ENCODE peak calls at places on chromosome 12, in seven cellular contexts. T is HepG2, I is IMR-90, Z is HCT116, U is H1, G is K562, R is GM12878. J is an unnamed sample.

GRCh38 chr12:32515137-32515860 is 115.9 kb downstream of the FGD4 start:
- DNase-seq in U (no peak), R (no peak), Z (no peak), G (no peak), T (no peak), I (no peak), J (no peak)

GRCh38 chr12:85866929-85867776 is 6.9 kb upstream of the NTS start:
- DNase-seq in I (peak; percentile 61), R (no peak), T (peak; percentile 48), G (peak; percentile 10), U (no peak), Z (peak; percentile 47), J (peak; percentile 51)

GRCh38 chr12:106154781-106155273 is 16.1 kb upstream of the NUAK1 start:
- DNase-seq in R (no peak), U (no peak), T (no peak), I (no peak), G (no peak), Z (no peak), J (no peak)

GRCh38 chr12:79850610-79851299 is 84.1 kb downstream of the PPP1R12A start:
- DNase-seq in T (no peak), R (no peak), G (peak; percentile 21), Z (no peak), U (no peak), I (no peak), J (no peak)

GRCh38 chr12:75315518-75315917 is 14.6 kb downstream of the CAPS2 start:
- DNase-seq in I (peak; percentile 64), Z (no peak), U (no peak), G (no peak), T (no peak), R (no peak), J (peak; percentile 17)

GRCh38 chr12:108821407-108822397 is 35.7 kb downstream of the SSH1 start:
- DNase-seq in Z (no peak), G (peak; percentile 60), T (no peak), R (no peak), I (peak; percentile 69), U (no peak), J (no peak)

GRCh38 chr12:5466521-5466960 is 34.6 kb downstream of the NTF3 start:
- DNase-seq in R (no peak), I (peak; percentile 42), U (no peak), Z (no peak), T (no peak), G (no peak), J (no peak)

GRCh38 chr12:14995583-14996425 is 23.0 kb downstream of the PDE6H start:
- DNase-seq in Z (peak; percentile 63), U (no peak), R (peak; percentile 34), T (peak; percentile 52), I (peak; percentile 79), G (peak; percentile 49), J (peak; percentile 81)

GRCh38 chr12:121651381-121651780 is 18.1 kb downstream of the MORN3 start:
- DNase-seq in T (no peak), G (no peak), U (no peak), Z (no peak), I (no peak), R (no peak), J (no peak)

GRCh38 chr12:55847603-55848329 is 5.0 kb upstream of the MMP19 start:
- DNase-seq in T (peak; percentile 26), R (no peak), Z (no peak), U (no peak), G (peak; percentile 89), I (peak; percentile 100), J (no peak)

GRCh38 chr12:44628180-44628579 is 247.9 kb downstream of the NELL2 start:
- DNase-seq in T (no peak), Z (no peak), R (no peak), U (no peak), G (no peak), I (no peak), J (no peak)

GRCh38 chr12:32918890-32919791 is 22.6 kb upstream of the PKP2 start:
- DNase-seq in T (peak; percentile 37), Z (no peak), I (peak; percentile 27), R (no peak), U (no peak), G (peak; percentile 28), J (no peak)

GRCh38 chr12:12190087-12190809 is 76.6 kb downstream of the LRP6 start:
- DNase-seq in R (no peak), G (peak; percentile 78), U (no peak), Z (no peak), I (no peak), T (no peak), J (no peak)

GRCh38 chr12:44875417-44875953 is 630 bp downstream of the NELL2 start:
- DNase-seq in U (peak; percentile 75), Z (no peak), R (no peak), G (no peak), T (no peak), I (no peak), J (peak; percentile 1)

DNA sequence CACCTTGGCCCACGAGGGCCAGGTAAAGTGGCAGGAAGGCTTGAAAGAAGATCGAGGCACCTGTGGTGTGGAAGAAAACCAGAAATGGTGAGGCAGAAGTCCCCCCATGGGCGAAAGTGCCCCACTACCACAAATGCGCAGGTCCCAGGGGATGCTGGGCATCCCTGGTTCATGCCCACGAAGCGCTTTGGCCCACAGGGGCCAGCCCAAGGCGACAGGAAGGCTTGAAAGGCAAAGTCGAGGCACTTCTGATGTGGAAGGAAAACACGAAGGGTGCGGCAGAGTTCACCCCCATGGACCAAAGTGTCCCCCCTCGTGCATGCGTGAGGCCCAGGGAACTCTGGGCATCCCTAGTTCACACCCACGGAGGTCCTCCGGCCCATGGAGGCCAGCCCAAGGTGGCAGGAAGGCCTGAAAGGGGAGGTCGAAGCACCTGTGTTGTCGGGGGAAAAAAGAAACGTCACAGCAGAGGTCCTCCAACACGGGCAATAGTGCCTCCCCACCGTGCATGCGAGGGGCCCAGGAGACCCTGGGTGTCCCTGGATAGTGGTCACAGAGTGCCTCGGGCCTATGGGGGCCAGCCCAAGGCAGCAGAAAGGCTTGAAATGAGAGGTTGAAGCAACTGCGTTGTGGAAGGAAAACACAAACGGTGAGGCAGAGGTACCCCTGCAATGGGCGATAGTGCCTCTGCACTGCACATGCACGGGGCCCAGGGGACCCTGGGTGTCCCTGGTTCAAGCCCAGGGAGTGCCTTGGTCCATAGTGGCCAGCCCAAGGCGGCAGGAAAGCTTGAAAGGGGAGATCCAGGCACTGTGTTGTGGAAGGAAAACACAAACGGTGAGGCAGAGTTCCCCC is 373.9 kb downstream of the ALG10 start:
- DNase-seq in Z (no peak), G (no peak), T (no peak), R (no peak), U (peak; percentile 3), I (no peak), J (no peak)
- TF ChIP-seq CEBPB in Z (no peak), G (no peak), T (no peak), R (no peak), U (no peak), I (no peak), J (no peak)

DNA sequence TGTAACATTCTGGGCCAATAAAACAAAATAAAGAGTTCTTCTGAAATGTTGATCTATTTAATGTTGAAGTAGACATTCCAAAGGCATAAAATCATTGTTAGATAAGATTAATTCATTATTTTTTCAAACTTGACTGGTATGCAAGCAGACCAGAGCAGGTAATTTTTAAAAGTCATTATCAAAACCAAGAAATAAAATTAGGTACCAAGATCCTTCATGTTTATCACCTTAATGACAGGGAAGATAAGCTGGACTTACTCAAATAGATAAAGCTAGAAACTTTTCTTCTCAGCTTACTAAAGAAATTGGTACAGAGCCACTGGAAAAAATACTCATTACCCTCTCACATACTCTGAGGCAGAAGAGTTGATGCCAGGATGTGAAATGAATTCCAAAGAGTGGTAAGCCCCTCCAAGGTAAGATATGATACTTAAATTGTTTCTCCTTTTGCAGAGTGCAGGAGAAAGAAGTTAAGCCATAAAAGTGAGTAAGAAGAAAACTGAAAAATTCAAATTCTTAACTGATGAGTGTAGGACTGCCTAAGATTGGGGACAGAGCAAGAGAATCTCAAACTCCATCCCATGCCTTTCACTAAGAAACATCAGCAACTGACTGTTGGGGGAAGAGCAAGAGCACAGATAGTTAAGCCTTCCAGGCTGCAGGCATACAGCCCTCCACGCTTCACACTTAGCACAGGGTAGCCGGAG is 111.9 kb downstream of the SLC41A2 start:
- DNase-seq in R (no peak), I (peak; percentile 52), Z (no peak), G (no peak), T (no peak), U (no peak), J (no peak)
- TF ChIP-seq CEBPB in R (no peak), I (no peak), Z (no peak), G (no peak), T (no peak), U (no peak), J (no peak)

GRCh38 chr12:47107926-47108325 is 28.2 kb upstream of the AMIGO2 start:
- DNase-seq in I (no peak), U (no peak), G (no peak), T (no peak), R (no peak), Z (no peak), J (no peak)
- TF ChIP-seq CEBPB in I (no peak), U (no peak), G (no peak), T (no peak), R (no peak), Z (no peak), J (no peak)

GRCh38 chr12:1612196-1612595 is 16.8 kb upstream of the WNT5B start:
- DNase-seq in U (no peak), I (no peak), R (no peak), G (no peak), T (no peak), Z (no peak), J (no peak)
- TF ChIP-seq CEBPB in U (no peak), I (no peak), R (no peak), G (no peak), T (no peak), Z (no peak), J (no peak)

DNA sequence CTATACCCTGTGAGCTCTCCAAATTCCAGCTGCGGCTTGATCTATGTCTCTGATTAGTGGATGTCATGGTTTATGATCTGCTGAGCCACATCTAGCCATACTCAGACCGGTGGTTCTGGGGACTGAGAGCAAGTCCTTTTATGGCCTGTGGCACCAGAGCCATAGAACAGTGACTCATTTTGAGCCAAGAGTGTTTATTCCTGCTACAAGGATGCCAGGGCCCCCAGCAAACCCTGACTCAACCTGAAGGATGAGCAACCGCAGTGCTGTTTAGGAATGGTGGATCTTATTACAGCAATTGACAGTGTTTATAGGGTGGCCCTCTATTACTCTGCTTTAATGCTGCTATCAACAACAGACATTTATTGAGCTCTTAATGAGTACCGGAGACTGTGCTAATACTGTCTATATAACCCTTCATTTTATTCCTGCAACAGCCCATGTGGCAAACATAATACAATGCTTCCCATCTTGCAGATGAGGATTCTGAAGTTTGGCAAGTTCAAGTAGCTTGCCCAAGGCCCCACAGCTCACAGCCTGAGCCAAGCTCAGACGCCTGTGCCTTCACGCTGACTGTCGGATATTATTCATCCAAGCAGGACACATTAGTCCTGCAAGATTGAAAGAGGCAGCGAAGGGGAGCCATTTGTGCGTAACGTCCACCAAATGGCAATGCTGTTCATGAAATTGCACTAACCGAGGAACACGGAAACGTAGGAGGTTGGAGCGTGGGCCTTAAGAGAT is 273.6 kb upstream of the PWP1 start:
- DNase-seq in U (no peak), I (peak; percentile 91), R (no peak), Z (no peak), G (no peak), T (no peak), J (peak; percentile 71)
- TF ChIP-seq CEBPB in U (no peak), I (peak; percentile 65), R (no peak), Z (no peak), G (no peak), T (no peak), J (no peak)